ENCODE peak calls at places on chromosomes 7 and 10, in four cellular contexts. S is K562, O is IMR-90, V is A549. B is an unnamed sample.

GRCh38 chr7:36535866-36536664 is 146.4 kb downstream of the ANLN start:
- DNase-seq in S (no peak), O (no peak), V (no peak), B (no peak)

GRCh38 chr7:115038158-115038557 is 116.3 kb downstream of the MDFIC start:
- DNase-seq in S (no peak), V (no peak), O (no peak), B (no peak)

GRCh38 chr7:93575555-93576397 is 1.3 kb upstream of the CALCR start:
- DNase-seq in O (no peak), V (peak), S (no peak), B (no peak)

GRCh38 chr10:46524471-46525176 is 31.8 kb downstream of the GPRIN2 start:
- DNase-seq in S (peak), O (peak), V (peak), B (no peak)

GRCh38 chr10:5943536-5943935 is 33.8 kb downstream of the IL15RA start:
- DNase-seq in V (no peak), O (peak), S (no peak), B (no peak)

GRCh38 chr10:111129348-111129747 is 52.5 kb downstream of the ADRA2A start:
- DNase-seq in S (no peak), O (no peak), V (no peak), B (no peak)

GRCh38 chr7:4072161-4072925 is 609.8 kb upstream of the FOXK1 start:
- DNase-seq in V (no peak), O (no peak), S (no peak), B (no peak)

GRCh38 chr7:78063758-78064157 is 265.2 kb downstream of the PHTF2 start:
- DNase-seq in S (no peak), V (no peak), O (peak), B (no peak)

GRCh38 chr7:738723-739454 is 11.8 kb upstream of the PRKAR1B start:
- DNase-seq in V (no peak), O (no peak), S (no peak), B (no peak)

GRCh38 chr7:4837041-4837813 is 24.6 kb downstream of the PAPOLB start:
- DNase-seq in O (no peak), S (no peak), V (no peak), B (no peak)

GRCh38 chr7:139080905-139081304 is 28.6 kb downstream of the ZC3HAV1 start:
- DNase-seq in O (no peak), V (no peak), S (no peak), B (no peak)

GRCh38 chr7:16926283-16926682 is 44.5 kb upstream of the AGR3 start:
- DNase-seq in V (peak), S (peak), O (peak), B (no peak)
- TF ChIP-seq RCOR1 in V (no peak), S (no peak), O (no peak), B (no peak)

GRCh38 chr10:11611248-11612003 is at the start of gene USP6NL:
- DNase-seq in S (peak), O (peak), V (peak), B (no peak)

GRCh38 chr10:11612004-11613001 is 853 bp upstream of the USP6NL start:
- DNase-seq in O (no peak), S (peak), V (no peak), B (no peak)

GRCh38 chr10:11609492-11610093 is 1.9 kb downstream of the USP6NL start:
- DNase-seq in O (no peak), S (no peak), V (no peak), B (peak)

GRCh38 chr10:11610151-11610854 is 1.1 kb downstream of the USP6NL start:
- DNase-seq in V (no peak), O (no peak), S (no peak), B (no peak)

DNA sequence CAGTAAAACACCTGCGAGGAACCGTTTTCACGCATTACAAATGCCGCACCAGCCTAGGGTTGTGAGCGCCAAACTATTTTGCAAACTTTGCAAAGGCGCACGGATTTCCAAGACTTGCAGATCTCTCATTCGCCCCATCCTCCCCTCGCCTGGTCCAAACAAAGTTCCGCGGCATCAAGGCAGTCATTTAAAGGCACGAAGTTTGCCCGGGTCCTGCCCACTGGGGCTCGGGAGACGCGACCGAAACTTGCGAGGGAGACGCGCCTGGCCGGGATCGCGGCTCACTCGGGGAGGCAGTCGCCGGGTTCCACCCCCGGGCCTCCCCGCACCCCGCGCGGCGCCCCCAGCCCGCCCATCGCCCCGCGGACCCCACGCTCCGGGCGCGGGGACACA is 599 bp downstream of the USP6NL start:
- DNase-seq in S (peak), O (peak), V (peak), B (no peak)
- TF ChIP-seq RCOR1 in S (no peak), O (no peak), V (no peak), B (no peak)

GRCh38 chr7:102819151-102819550 is 70.4 kb downstream of the FAM185A start:
- DNase-seq in V (no peak), O (no peak), S (peak), B (no peak)
- TF ChIP-seq RCOR1 in V (no peak), O (no peak), S (no peak), B (no peak)

GRCh38 chr10:76274933-76275332 is 843.5 kb downstream of the LRMDA start:
- DNase-seq in V (no peak), O (no peak), S (no peak), B (no peak)
- TF ChIP-seq RCOR1 in V (no peak), O (no peak), S (no peak), B (no peak)

DNA sequence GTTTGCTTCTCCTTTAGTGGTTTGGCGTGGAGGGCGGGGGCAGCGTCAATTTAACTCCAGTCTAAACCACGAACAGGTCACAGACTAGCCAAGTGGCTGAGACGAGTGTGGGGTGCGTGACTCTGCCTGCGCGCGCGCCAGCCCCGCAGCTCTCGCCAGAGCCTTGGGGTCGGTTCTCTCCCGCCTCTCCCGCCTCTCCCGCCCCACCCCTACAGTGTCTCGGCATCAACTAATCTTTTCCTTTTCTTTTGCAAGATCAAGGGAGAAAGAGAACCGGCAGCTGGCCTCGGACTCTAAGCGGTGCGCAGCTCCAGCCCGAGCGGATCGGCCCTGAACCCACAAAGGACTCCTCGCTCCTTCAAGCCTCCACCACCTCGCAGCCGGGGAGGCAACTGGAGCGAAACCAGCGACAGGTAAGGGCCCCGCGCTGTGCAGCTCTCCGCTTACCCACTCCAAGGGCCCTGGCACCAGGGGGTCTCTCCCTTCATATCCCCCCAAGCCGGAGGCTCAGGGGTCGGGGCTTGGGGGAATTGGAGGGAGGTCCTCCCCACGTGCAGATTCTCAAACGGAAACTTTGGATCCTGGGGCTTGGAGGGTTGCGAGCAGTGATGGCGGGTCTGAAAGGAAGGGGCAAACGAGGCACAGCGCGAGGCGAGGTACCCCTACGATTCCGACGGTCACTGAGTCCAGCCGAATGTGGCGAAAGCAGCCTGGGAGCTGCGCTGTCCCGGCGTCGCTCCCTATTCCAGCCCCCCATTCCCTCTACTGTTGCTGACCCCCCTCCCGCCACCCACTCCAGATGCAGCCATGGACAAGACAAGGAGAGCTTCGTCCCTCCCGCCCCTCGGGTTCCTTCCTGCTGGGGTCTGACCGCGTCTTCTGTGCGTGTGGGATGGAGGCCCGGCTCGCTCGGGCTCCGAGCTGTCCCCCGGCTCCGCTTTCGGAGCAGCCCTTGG is 832 bp downstream of the CHRM2 start:
- DNase-seq in O (peak), S (no peak), V (no peak), B (no peak)
- TF ChIP-seq RCOR1 in O (no peak), S (no peak), V (no peak), B (no peak)

GRCh38 chr7:95718556-95719410 is 53.6 kb upstream of the DYNC1I1 start:
- DNase-seq in S (peak), O (peak), V (peak), B (no peak)
- TF ChIP-seq RCOR1 in S (no peak), O (no peak), V (no peak), B (no peak)

GRCh38 chr10:29849434-29849833 is 210.0 kb downstream of the JCAD start:
- DNase-seq in S (no peak), V (no peak), O (peak), B (no peak)
- TF ChIP-seq RCOR1 in S (no peak), V (no peak), O (peak), B (no peak)

B was measured in GM12878.